ENCODE peak calls at places on chromosomes 1 and 21, in five cellular contexts. One of them, this sample, is unnamed.

GRCh38 chr1:224512600-224513151 is 78.1 kb upstream of the WDR26 start:
- DNase-seq in cerebellar cortex: no peak
- DNase-seq in NCI-H1417: no peak
- DNase-seq in memory B cell: no peak
- DNase-seq in adrenal gland: no peak
- DNase-seq in this sample: no peak

GRCh38 chr21:43740497-43741156 is 21.7 kb downstream of the PDXK start:
- DNase-seq in NCI-H1417: peak
- DNase-seq in memory B cell: peak
- DNase-seq in cerebellar cortex: peak
- DNase-seq in adrenal gland: peak
- DNase-seq in this sample: no peak

GRCh38 chr21:31878831-31879230 is 6.0 kb downstream of the HUNK start:
- DNase-seq in NCI-H1417: no peak
- DNase-seq in cerebellar cortex: no peak
- DNase-seq in memory B cell: no peak
- DNase-seq in adrenal gland: no peak
- DNase-seq in this sample: no peak

GRCh38 chr1:11831945-11832725 is 15.4 kb downstream of the NPPA start:
- DNase-seq in memory B cell: no peak
- DNase-seq in cerebellar cortex: no peak
- DNase-seq in NCI-H1417: peak
- DNase-seq in adrenal gland: no peak
- DNase-seq in this sample: no peak

GRCh38 chr1:28115267-28115666 is 26.9 kb upstream of the EYA3 start:
- DNase-seq in cerebellar cortex: no peak
- DNase-seq in adrenal gland: peak
- DNase-seq in memory B cell: no peak
- DNase-seq in NCI-H1417: peak
- DNase-seq in this sample: peak

GRCh38 chr1:25556791-25557476 is 13.5 kb downstream of the LDLRAP1 start:
- DNase-seq in cerebellar cortex: peak
- DNase-seq in NCI-H1417: no peak
- DNase-seq in memory B cell: no peak
- DNase-seq in adrenal gland: no peak
- DNase-seq in this sample: peak

GRCh38 chr1:198676253-198676652 is 37.4 kb downstream of the PTPRC start:
- DNase-seq in cerebellar cortex: no peak
- DNase-seq in adrenal gland: no peak
- DNase-seq in memory B cell: no peak
- DNase-seq in NCI-H1417: peak
- DNase-seq in this sample: no peak

GRCh38 chr1:75794382-75794781 is 2.3 kb upstream of the MSH4 start:
- DNase-seq in memory B cell: no peak
- DNase-seq in cerebellar cortex: no peak
- DNase-seq in adrenal gland: no peak
- DNase-seq in NCI-H1417: no peak
- DNase-seq in this sample: no peak

GRCh38 chr1:54791880-54792522 is 9.1 kb downstream of the TTC22 start:
- DNase-seq in memory B cell: no peak
- DNase-seq in NCI-H1417: peak
- DNase-seq in adrenal gland: no peak
- DNase-seq in cerebellar cortex: peak
- DNase-seq in this sample: no peak

GRCh38 chr1:165408518-165408917 is 36.4 kb downstream of the RXRG start:
- DNase-seq in memory B cell: no peak
- DNase-seq in adrenal gland: no peak
- DNase-seq in NCI-H1417: peak
- DNase-seq in cerebellar cortex: peak
- DNase-seq in this sample: no peak

GRCh38 chr21:25639922-25640670 is 1.0 kb downstream of the JAM2 start:
- DNase-seq in adrenal gland: peak
- DNase-seq in NCI-H1417: peak
- DNase-seq in cerebellar cortex: no peak
- DNase-seq in memory B cell: peak
- DNase-seq in this sample: peak

GRCh38 chr1:116573388-116574100 is 2.7 kb upstream of the CD58 start:
- DNase-seq in adrenal gland: no peak
- DNase-seq in memory B cell: no peak
- DNase-seq in NCI-H1417: no peak
- DNase-seq in cerebellar cortex: no peak
- DNase-seq in this sample: no peak

GRCh38 chr1:151146072-151146415 is 387 bp downstream of the SEMA6C start:
- DNase-seq in adrenal gland: no peak
- DNase-seq in cerebellar cortex: no peak
- DNase-seq in NCI-H1417: peak
- DNase-seq in memory B cell: no peak
- DNase-seq in this sample: no peak

GRCh38 chr1:156389311-156389710 is 20.3 kb downstream of the RHBG start:
- DNase-seq in memory B cell: no peak
- DNase-seq in NCI-H1417: no peak
- DNase-seq in cerebellar cortex: peak
- DNase-seq in adrenal gland: no peak
- DNase-seq in this sample: peak

GRCh38 chr21:38958940-38959685 is 153.4 kb downstream of the ETS2 start:
- DNase-seq in adrenal gland: peak
- DNase-seq in memory B cell: no peak
- DNase-seq in cerebellar cortex: no peak
- DNase-seq in NCI-H1417: no peak
- DNase-seq in this sample: peak

GRCh38 chr1:3921786-3922185 is 21.7 kb upstream of the C1orf174 start:
- DNase-seq in memory B cell: no peak
- DNase-seq in adrenal gland: no peak
- DNase-seq in cerebellar cortex: no peak
- DNase-seq in NCI-H1417: no peak
- DNase-seq in this sample: no peak

GRCh38 chr21:42973309-42973990 is 912 bp upstream of the PKNOX1 start:
- DNase-seq in NCI-H1417: no peak
- DNase-seq in memory B cell: no peak
- DNase-seq in adrenal gland: no peak
- DNase-seq in cerebellar cortex: no peak
- DNase-seq in this sample: no peak

GRCh38 chr1:223525957-223526356 is 132.7 kb downstream of the CCDC185 start:
- DNase-seq in NCI-H1417: no peak
- DNase-seq in cerebellar cortex: no peak
- DNase-seq in memory B cell: no peak
- DNase-seq in adrenal gland: no peak
- DNase-seq in this sample: no peak

GRCh38 chr21:46226146-46226545 is 2.4 kb downstream of the LSS start:
- DNase-seq in cerebellar cortex: peak
- DNase-seq in adrenal gland: no peak
- DNase-seq in NCI-H1417: no peak
- DNase-seq in memory B cell: no peak
- DNase-seq in this sample: peak

GRCh38 chr1:36913016-36913415 is 121.3 kb downstream of the GRIK3 start:
- DNase-seq in adrenal gland: no peak
- DNase-seq in cerebellar cortex: peak
- DNase-seq in NCI-H1417: no peak
- DNase-seq in memory B cell: peak
- DNase-seq in this sample: no peak

GRCh38 chr1:41977329-41977728 is 58.6 kb upstream of the HIVEP3 start:
- DNase-seq in cerebellar cortex: no peak
- DNase-seq in adrenal gland: no peak
- DNase-seq in NCI-H1417: peak
- DNase-seq in memory B cell: no peak
- DNase-seq in this sample: no peak